ENCODE peak calls at places on chromosomes 2 and 18, in four cellular contexts. Y is PC-9; T is GM23248; J is CD8-positive, alpha-beta T cell. A is an unnamed sample.

GRCh38 chr2:109103286-109103685 is 25.7 kb upstream of the SH3RF3 start:
- DNase-seq in J (no peak), Y (no peak), T (no peak), A (no peak)

GRCh38 chr2:41498791-41499190 is 549.0 kb upstream of the PKDCC start:
- DNase-seq in Y (no peak), J (no peak), T (peak; percentile 0), A (no peak)

GRCh38 chr2:226631187-226631586 is 168.4 kb downstream of the IRS1 start:
- DNase-seq in T (no peak), J (no peak), Y (no peak), A (no peak)

GRCh38 chr2:85719609-85720240 is 25.6 kb downstream of the GNLY start:
- DNase-seq in T (no peak), Y (no peak), J (no peak), A (no peak)

GRCh38 chr18:60935046-60935445 is 398.2 kb upstream of the CDH20 start:
- DNase-seq in Y (no peak), J (no peak), T (peak; percentile 3), A (no peak)

GRCh38 chr2:117523267-117523666 is 291.2 kb upstream of the DDX18 start:
- DNase-seq in J (no peak), Y (peak; percentile 3), T (no peak), A (no peak)

GRCh38 chr18:3452750-3453539 is 3.0 kb downstream of the TGIF1 start:
- DNase-seq in Y (no peak), J (no peak), T (peak; percentile 51), A (no peak)

GRCh38 chr18:25962176-25962575 is 128.2 kb downstream of the SS18 start:
- DNase-seq in Y (no peak), J (no peak), T (no peak), A (no peak)

GRCh38 chr2:191360918-191361317 is 115.7 kb downstream of the MYO1B start:
- DNase-seq in Y (no peak), J (no peak), T (no peak), A (no peak)

GRCh38 chr2:95761556-95761955 is 169.8 kb downstream of the TRIM43 start:
- DNase-seq in Y (no peak), T (no peak), J (no peak), A (no peak)

GRCh38 chr2:31696068-31696467 is 115.3 kb upstream of the SRD5A2 start:
- DNase-seq in J (no peak), T (no peak), Y (no peak), A (no peak)
- H3K9me3 ChIP-seq in J (peaks cover 30% of the 10 kb centered on the region), T (peaks cover 3% of the 10 kb centered on the region), Y (peaks cover 58% of the 10 kb centered on the region), A (peaks cover 23% of the 10 kb centered on the region)

DNA sequence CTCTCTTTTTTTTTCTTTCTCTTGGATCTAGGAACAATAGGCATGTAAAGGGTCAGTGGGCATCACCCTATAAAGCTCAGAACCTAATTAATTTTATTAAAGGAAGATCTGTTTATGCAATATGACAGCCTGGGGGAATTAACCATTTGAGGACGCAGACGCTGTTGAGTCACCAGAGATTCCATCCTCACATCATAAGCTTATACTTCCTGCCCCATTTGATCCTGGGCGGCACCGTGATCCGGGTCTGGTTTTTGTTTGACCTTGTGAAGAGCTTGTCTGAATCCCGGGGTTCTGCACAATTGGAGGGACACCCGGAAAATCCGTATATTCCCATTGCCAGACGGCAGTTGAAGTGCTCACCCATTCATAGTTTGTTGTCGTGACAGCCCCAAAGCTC is 16.8 kb upstream of the BCL11A start:
- DNase-seq in Y (no peak), T (no peak), J (no peak), A (no peak)
- H3K27ac ChIP-seq in Y (no peak overlapping the region), T (no peak overlapping the region), J (no peak overlapping the region), A (no peak overlapping the region)

GRCh38 chr18:78661316-78661715 is 318.3 kb upstream of the SALL3 start:
- DNase-seq in Y (no peak), J (no peak), T (no peak), A (no peak)

GRCh38 chr18:78660311-78660710 is 319.3 kb upstream of the SALL3 start:
- DNase-seq in T (no peak), Y (no peak), J (no peak), A (no peak)

GRCh38 chr18:78658531-78658930 is 321.1 kb upstream of the SALL3 start:
- DNase-seq in Y (no peak), T (no peak), J (no peak), A (no peak)

GRCh38 chr18:78659748-78660147 is 319.9 kb upstream of the SALL3 start:
- DNase-seq in Y (no peak), J (no peak), T (no peak), A (no peak)

GRCh38 chr18:78659057-78659456 is 320.6 kb upstream of the SALL3 start:
- DNase-seq in Y (no peak), J (no peak), T (no peak), A (no peak)
- H3K9me3 ChIP-seq in Y (no peaks in the 10 kb centered on the region), J (no peaks in the 10 kb centered on the region), T (no peaks in the 10 kb centered on the region), A (no peaks in the 10 kb centered on the region)

GRCh38 chr18:32460046-32460785 is 10.5 kb downstream of the GAREM1 start:
- DNase-seq in Y (no peak), J (no peak), T (no peak), A (no peak)
- H3K27ac ChIP-seq in Y (no peak overlapping the region), J (no peak overlapping the region), T (no peak overlapping the region), A (no peak overlapping the region)

DNA sequence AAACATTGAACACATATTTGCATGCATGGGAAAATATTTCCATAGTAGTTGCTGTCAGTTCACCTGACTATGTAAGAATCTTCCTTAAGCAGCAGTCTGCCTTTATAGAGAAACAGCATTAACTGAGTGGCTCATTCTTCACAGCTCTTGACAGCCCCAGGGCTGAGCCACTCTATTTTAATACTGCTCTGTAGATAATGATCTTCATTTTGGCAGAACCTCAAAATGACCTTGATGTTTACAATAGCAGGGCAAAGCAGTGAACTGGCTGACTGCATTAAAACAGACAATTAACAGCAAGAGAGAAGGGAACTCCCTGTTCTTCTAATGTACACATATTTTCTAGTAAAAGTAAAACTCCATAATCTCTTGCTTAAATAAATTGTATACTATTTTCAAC is 580.6 kb upstream of the SOX11 start:
- DNase-seq in Y (no peak), T (no peak), J (no peak), A (no peak)
- H3K9me3 ChIP-seq in Y (no peaks in the 10 kb centered on the region), T (peaks cover 3% of the 10 kb centered on the region), J (no peaks in the 10 kb centered on the region), A (no peaks in the 10 kb centered on the region)

DNA sequence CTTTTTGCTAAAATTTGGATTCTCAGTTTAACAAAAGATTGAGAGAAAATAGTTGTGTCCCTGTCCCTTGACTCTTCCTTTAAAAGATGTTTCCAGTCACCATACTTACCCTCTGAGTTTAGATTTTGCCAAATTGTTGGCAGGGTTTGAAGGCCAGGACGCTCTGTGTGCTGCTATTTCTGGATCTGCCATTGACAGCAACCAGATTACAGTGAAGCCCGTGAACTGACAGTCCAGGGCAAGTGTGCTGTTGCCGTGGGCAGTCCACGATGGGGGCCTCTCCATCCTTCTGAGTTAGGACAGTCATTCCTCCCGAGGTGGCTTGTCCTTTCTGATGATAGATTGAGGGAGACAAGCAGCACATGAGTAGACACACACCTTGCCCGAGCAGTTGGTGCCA is 89.9 kb downstream of the PTPRM start:
- DNase-seq in Y (no peak), T (no peak), J (no peak), A (no peak)
- H3K27ac ChIP-seq in Y (no peak overlapping the region), T (no peak overlapping the region), J (no peak overlapping the region), A (no peak overlapping the region)

DNA sequence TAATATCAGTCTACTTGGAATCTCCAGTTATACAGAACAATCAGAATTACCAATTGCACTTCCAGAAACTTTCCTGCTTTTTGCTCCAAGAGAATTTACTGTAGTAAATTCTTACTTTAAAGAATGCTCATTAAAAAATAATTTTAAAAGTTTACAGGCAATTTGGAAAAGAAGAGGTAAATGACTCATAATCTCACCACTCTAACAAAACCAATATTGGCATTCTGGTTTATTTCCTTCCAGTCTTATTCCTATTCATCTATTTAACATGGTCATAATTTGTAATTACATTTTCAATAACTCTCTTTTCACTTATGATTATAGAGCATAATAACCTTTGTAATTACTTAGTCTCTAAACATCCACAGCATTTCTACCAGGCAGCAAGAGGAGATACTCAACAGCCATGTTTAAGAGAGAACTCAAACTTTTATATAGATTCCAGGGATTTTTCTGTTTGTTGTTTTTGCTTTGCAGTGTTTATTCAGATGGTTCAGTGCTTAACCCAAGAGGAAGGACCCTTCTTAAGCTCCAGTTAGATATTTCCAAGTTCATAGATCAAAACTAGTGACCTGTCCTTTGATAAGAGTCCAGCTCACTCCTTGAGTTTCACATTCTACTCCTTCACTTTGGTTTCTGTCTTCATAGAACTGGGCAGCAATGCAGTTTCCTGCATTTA is 464.7 kb downstream of the TXNL1 start:
- DNase-seq in T (no peak), J (no peak), Y (no peak), A (no peak)
- H3K9me3 ChIP-seq in T (no peaks in the 10 kb centered on the region), J (no peaks in the 10 kb centered on the region), Y (peaks cover 3% of the 10 kb centered on the region), A (no peaks in the 10 kb centered on the region)

DNA sequence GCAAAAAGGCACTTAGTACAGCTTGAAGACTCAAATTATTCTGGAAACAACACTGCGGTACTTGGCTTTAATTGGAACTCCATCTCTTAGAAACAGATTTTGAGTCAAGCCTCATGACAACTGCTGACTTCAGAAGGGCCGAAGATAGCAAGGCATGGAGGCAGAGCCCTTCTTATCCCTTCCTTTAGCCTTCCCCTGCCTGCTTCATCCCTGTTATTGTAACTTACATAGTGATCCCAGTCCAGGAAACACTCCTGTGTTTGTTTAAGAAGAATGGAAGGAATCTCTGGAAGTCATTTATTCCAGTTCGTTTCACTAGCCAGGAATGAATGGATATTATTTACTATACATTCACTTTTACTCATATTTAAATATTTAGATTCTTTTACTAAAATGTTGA is 110.9 kb upstream of the FAM98A start:
- DNase-seq in T (no peak), J (no peak), Y (no peak), A (no peak)
- H3K27ac ChIP-seq in T (no peak overlapping the region), J (no peak overlapping the region), Y (no peak overlapping the region), A (no peak overlapping the region)

A was measured in CD8-positive, alpha-beta memory T cell.